ENCODE peak calls at places on chromosomes 13 and 19, in seven cellular contexts. One of them, this sample, is unnamed.

GRCh38 chr19:401836-402535 is 7.0 kb downstream of the C2CD4C start:
- DNase-seq in GM12878: no peak
- DNase-seq in HCT116: no peak
- DNase-seq in IMR-90: no peak
- DNase-seq in K562: peak
- DNase-seq in H1: no peak
- DNase-seq in HepG2: no peak
- DNase-seq in this sample: no peak

GRCh38 chr13:45482571-45483173 is 17.9 kb downstream of the COG3 start:
- DNase-seq in GM12878: no peak
- DNase-seq in HCT116: no peak
- DNase-seq in IMR-90: peak
- DNase-seq in K562: no peak
- DNase-seq in H1: no peak
- DNase-seq in HepG2: no peak
- DNase-seq in this sample: peak

GRCh38 chr13:39776439-39776838 is 121.0 kb downstream of the COG6 start:
- DNase-seq in GM12878: no peak
- DNase-seq in HCT116: no peak
- DNase-seq in IMR-90: peak
- DNase-seq in K562: no peak
- DNase-seq in H1: no peak
- DNase-seq in HepG2: no peak
- DNase-seq in this sample: peak

GRCh38 chr13:75217949-75218348 is 264.0 kb downstream of the TBC1D4 start:
- DNase-seq in GM12878: no peak
- DNase-seq in HCT116: no peak
- DNase-seq in IMR-90: peak
- DNase-seq in K562: no peak
- DNase-seq in H1: no peak
- DNase-seq in HepG2: no peak
- DNase-seq in this sample: no peak

GRCh38 chr13:44402902-44403719 is 29.5 kb downstream of the SERP2 start:
- DNase-seq in GM12878: no peak
- DNase-seq in HCT116: no peak
- DNase-seq in IMR-90: no peak
- DNase-seq in K562: no peak
- DNase-seq in H1: no peak
- DNase-seq in HepG2: no peak
- DNase-seq in this sample: no peak

GRCh38 chr19:18194554-18195238 is 1.7 kb downstream of the MPV17L2 start:
- DNase-seq in GM12878: no peak
- DNase-seq in HCT116: no peak
- DNase-seq in IMR-90: peak
- DNase-seq in K562: peak
- DNase-seq in H1: no peak
- DNase-seq in HepG2: no peak
- DNase-seq in this sample: peak

GRCh38 chr19:15810335-15810734 is 5.1 kb downstream of the OR10H1 start:
- DNase-seq in GM12878: no peak
- DNase-seq in HCT116: no peak
- DNase-seq in IMR-90: no peak
- DNase-seq in K562: peak
- DNase-seq in H1: no peak
- DNase-seq in HepG2: peak
- DNase-seq in this sample: no peak

GRCh38 chr13:50156140-50156539 is 140.9 kb downstream of the KCNRG start:
- DNase-seq in GM12878: no peak
- DNase-seq in HCT116: no peak
- DNase-seq in IMR-90: peak
- DNase-seq in K562: no peak
- DNase-seq in H1: no peak
- DNase-seq in HepG2: peak
- DNase-seq in this sample: no peak

GRCh38 chr19:36064829-36065228 is 10.1 kb downstream of the WDR62 start:
- DNase-seq in GM12878: no peak
- DNase-seq in HCT116: no peak
- DNase-seq in IMR-90: no peak
- DNase-seq in K562: no peak
- DNase-seq in H1: no peak
- DNase-seq in HepG2: no peak
- DNase-seq in this sample: no peak

GRCh38 chr19:3029070-3029923 is at the start of gene TLE2:
- DNase-seq in GM12878: no peak
- DNase-seq in HCT116: no peak
- DNase-seq in IMR-90: no peak
- DNase-seq in K562: peak
- DNase-seq in H1: no peak
- DNase-seq in HepG2: no peak
- DNase-seq in this sample: peak

GRCh38 chr19:54449701-54450069 is 686 bp downstream of the LENG8 start:
- DNase-seq in GM12878: no peak
- DNase-seq in HCT116: no peak
- DNase-seq in IMR-90: peak
- DNase-seq in K562: no peak
- DNase-seq in H1: no peak
- DNase-seq in HepG2: no peak
- DNase-seq in this sample: no peak

GRCh38 chr13:60398949-60399589 is 2.0 kb downstream of the TDRD3 start:
- DNase-seq in GM12878: no peak
- DNase-seq in HCT116: no peak
- DNase-seq in IMR-90: peak
- DNase-seq in K562: no peak
- DNase-seq in H1: no peak
- DNase-seq in HepG2: no peak
- DNase-seq in this sample: peak

GRCh38 chr19:2432131-2432848 is 4.9 kb upstream of the TIMM13 start:
- DNase-seq in GM12878: no peak
- DNase-seq in HCT116: no peak
- DNase-seq in IMR-90: no peak
- DNase-seq in K562: no peak
- DNase-seq in H1: no peak
- DNase-seq in HepG2: no peak
- DNase-seq in this sample: no peak

GRCh38 chr13:34935841-34936240 is 6.2 kb upstream of the NBEA start:
- DNase-seq in GM12878: no peak
- DNase-seq in HCT116: no peak
- DNase-seq in IMR-90: no peak
- DNase-seq in K562: no peak
- DNase-seq in H1: no peak
- DNase-seq in HepG2: no peak
- DNase-seq in this sample: no peak

DNA sequence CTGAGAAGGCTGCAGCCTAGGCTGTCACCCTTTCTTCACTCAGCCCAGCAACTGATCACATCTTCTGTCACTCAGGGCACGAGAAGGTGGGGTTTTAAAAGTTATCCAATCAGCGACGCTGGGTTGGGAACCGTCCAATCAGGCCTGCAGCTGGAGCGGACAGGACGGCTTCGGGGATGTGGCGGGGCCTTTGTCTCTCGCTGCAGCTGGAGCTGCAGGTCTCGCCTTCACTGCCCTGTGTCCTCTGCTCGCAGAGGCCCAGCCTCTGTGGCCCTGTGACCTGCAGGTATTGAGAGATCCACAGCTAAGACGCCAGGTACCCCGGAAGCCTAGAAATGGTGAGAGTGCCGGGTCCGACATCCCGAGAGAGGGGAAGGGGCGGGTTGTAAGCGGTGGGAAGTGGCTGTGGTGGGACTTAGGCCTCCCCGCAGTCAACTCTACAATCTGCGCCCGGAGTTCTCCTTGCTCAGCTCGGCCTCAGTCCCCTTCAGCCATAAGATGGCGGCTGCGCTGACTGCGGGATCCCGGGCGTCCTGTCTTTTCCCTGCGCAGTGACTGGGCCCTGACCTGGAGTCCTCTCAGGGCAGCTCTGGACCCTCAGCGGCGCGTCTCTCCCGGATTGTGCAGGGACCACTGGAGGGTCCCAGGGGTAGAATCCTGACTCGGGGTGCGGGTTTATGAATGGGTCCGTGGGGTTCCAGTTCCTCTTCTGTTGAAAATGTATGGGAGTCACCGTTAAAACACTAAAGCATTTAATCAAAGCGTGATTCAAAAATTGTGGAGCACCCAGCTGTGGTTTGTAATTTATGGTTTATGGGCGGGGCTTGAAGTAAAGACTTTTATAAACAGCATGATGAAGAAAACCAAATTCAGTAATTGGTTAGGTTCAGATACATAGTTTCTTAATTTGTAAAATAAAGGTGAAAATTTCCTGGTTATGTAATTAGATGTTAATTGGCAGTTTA is at the start of gene ZNF714:
- DNase-seq in GM12878: peak
- DNase-seq in HCT116: peak
- DNase-seq in IMR-90: peak
- DNase-seq in K562: peak
- DNase-seq in H1: peak
- DNase-seq in HepG2: peak
- DNase-seq in this sample: peak
- TF ChIP-seq POLR2A in GM12878: peak
- TF ChIP-seq POLR2A in HCT116: peak
- TF ChIP-seq POLR2A in IMR-90: peak
- TF ChIP-seq POLR2A in K562: peak
- TF ChIP-seq POLR2A in H1: peak
- TF ChIP-seq POLR2A in HepG2: peak
- TF ChIP-seq POLR2A in this sample: peak

DNA sequence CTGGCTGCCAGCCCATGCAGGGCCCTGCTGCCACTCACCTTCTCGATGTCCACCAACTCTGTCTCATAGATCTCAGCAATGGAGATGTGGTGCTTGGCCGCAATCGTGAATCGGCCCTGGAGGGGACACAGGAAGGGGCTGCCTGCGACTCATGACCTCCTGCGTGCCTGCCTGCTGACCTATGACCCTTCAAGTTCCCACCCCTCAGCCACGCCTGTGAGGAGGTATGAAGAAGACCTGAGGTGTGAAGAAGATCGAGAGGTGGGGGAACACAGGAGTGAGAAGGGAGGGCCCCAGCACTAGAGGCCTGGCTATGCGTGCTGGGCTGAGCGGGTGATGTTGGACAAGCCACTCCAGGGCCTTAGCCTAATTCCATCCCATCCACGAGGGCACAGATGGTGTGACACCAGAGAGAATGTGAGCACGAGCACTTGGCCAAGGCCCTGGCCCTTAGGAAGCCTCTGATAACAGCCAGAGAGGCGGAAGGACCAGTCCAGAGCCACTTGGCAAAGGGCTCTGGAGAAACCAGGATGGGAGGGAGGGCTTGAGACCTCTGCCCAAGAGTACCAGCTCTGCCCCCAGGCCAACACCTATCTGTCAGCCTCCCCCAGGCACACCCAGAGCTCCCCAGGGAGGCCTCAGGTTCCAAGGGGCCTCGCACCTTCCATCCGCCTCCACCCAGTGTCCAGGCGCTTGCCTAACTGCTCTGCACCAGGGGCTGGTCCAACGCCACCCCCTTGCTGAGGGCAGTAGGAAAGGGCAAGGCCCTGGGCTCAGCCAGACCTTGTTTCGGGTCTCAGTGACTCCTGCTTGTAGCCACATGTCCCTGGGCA is 9.6 kb upstream of the KPTN start:
- DNase-seq in GM12878: no peak
- DNase-seq in HCT116: no peak
- DNase-seq in IMR-90: no peak
- DNase-seq in K562: no peak
- DNase-seq in H1: no peak
- DNase-seq in HepG2: no peak
- DNase-seq in this sample: no peak
- H3K9ac ChIP-seq in GM12878: no peak
- H3K9ac ChIP-seq in HCT116: no peak
- H3K9ac ChIP-seq in IMR-90: no peak
- H3K9ac ChIP-seq in K562: no peak
- H3K9ac ChIP-seq in H1: no peak
- H3K9ac ChIP-seq in HepG2: no peak
- H3K9ac ChIP-seq in this sample: no peak

DNA sequence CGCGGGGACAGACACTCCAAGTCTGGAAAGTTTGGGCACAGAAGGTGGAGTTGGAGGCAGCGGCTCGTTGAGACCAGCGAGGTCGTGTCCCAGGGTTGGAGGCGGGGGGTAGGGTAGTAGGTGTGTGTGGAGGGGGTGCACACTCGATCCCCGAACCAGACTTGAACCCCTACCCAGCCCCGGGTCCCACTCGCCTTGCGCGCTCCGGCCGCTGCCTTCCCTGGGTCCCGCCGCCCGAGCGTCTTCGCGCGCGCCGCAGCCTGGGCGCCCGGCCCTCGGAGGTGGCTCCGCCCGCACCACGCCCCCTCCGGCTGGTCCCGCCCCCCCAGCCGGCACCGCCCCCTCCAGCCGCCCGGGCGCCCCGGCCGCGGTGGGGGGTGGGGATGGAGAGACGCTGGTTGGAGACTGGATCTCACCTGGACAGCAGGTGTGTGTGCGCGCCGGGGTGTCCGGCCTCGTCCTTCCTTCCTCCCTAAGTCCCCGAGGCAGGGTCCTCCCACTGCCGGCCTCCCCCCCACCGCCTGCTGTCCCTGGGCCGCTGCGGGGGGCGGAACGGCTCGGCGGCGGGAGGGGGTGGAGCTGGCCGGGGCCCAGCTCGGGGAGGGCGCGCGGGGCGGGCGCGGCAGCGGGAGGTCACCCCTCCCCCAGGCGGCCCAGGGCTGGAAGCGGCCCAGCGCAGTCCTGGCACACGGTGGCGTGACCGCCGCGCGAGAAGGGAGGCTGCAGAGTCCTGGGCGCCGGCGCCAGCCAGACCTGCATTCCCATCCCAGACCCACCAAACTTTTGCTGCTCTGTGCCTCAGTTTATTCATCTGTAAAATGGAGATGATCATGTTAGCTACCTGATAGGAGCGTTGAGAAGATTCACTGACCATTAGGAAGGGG is at the start of gene KANK2:
- DNase-seq in GM12878: peak
- DNase-seq in HCT116: peak
- DNase-seq in IMR-90: peak
- DNase-seq in K562: peak
- DNase-seq in H1: peak
- DNase-seq in HepG2: peak
- DNase-seq in this sample: peak
- TF ChIP-seq POLR2A in GM12878: peak
- TF ChIP-seq POLR2A in HCT116: peak
- TF ChIP-seq POLR2A in IMR-90: peak
- TF ChIP-seq POLR2A in K562: peak
- TF ChIP-seq POLR2A in H1: peak
- TF ChIP-seq POLR2A in HepG2: peak
- TF ChIP-seq POLR2A in this sample: peak

DNA sequence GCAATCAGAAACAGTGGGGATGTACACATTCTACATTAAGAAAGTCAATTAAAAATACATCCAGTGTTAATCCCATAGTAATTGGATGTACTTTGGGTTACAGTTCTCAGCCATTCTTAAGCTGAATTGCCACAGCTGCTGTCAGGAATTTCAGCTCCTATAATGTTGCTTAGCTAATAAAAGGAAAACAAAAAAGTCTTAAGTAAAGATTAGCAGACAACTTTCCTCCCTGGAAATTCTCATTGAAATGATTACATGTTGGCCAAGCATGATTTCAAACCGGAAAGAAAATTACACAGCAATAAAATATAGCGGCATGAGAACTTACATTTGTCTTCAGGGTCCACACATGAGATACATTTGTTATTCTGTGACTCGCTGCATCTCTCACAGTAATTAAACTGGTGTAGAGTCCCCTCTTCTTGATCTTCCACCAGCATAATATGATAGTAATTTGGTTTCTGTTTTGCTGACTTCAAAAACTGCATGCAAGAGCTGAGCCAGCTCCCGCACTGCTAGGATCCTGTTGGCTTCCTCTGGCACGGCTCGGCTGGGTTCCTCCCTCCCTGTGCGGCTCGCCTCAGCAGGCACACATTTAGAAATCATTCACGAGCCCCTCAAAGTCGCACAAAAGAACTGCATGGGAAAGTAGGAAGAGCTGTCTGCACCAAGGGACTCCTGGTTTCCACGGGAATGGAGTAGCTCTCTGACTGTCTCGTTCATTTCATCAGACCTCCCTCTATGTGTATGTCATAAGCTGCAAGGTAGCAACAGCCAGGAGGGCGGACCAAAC is at the start of gene HTR2A:
- DNase-seq in GM12878: no peak
- DNase-seq in HCT116: no peak
- DNase-seq in IMR-90: peak
- DNase-seq in K562: no peak
- DNase-seq in H1: no peak
- DNase-seq in HepG2: no peak
- DNase-seq in this sample: no peak
- H3K9ac ChIP-seq in GM12878: no peak
- H3K9ac ChIP-seq in HCT116: no peak
- H3K9ac ChIP-seq in IMR-90: peak
- H3K9ac ChIP-seq in K562: no peak
- H3K9ac ChIP-seq in H1: no peak
- H3K9ac ChIP-seq in HepG2: no peak
- H3K9ac ChIP-seq in this sample: no peak